ENCODE peak calls at places on chromosomes 13 and 19, in ten cellular contexts. N is tibial artery; C is stimulated activated CD4-positive, alpha-beta T cell treated with anti-CD3 and anti-CD28 coated beads, TNF-alpha, amount 100 ng/mL, for 48 hours; L is gastrocnemius medialis; Z is HepG2; O is HEK293T; R is astrocyte of the spinal cord; G is frontal cortex; Q is lower lobe of right lung; A is IMR-90. M is an unnamed sample.

GRCh38 chr19:36420961-36421748 is 2.7 kb upstream of the ZFP82 start:
- DNase-seq in Z (no peak), L (no peak), Q (no peak), C (no peak), N (no peak), A (peak), G (no peak), R (peak), O (no peak), M (no peak)

GRCh38 chr13:24053505-24054251 is 106.8 kb upstream of the SPATA13 start:
- DNase-seq in N (no peak), A (peak), C (peak), O (peak), R (peak), Z (peak), G (peak), L (no peak), Q (peak), M (peak)

GRCh38 chr19:55482128-55482961 is 2.6 kb upstream of the NAT14 start:
- DNase-seq in L (no peak), G (no peak), R (no peak), O (no peak), C (no peak), N (no peak), Z (no peak), A (no peak), Q (no peak), M (no peak)

GRCh38 chr13:76812971-76813691 is 73.1 kb downstream of the KCTD12 start:
- DNase-seq in Z (no peak), C (no peak), L (peak), Q (no peak), N (peak), G (no peak), A (no peak), R (no peak), O (no peak), M (no peak)

GRCh38 chr13:51361111-51361510 is 21.6 kb downstream of the SERPINE3 start:
- DNase-seq in N (no peak), O (no peak), L (no peak), G (no peak), C (no peak), Z (no peak), Q (no peak), A (no peak), R (peak), M (no peak)

GRCh38 chr19:37992761-37993160 is 85.8 kb downstream of the SIPA1L3 start:
- DNase-seq in Z (no peak), R (no peak), G (no peak), O (no peak), L (no peak), A (no peak), C (no peak), N (no peak), Q (no peak), M (no peak)

GRCh38 chr13:35159041-35159440 is 217.0 kb downstream of the NBEA start:
- DNase-seq in C (no peak), A (no peak), Z (no peak), O (no peak), Q (no peak), G (no peak), N (no peak), R (no peak), L (no peak), M (no peak)

GRCh38 chr13:95716231-95716630 is 39.3 kb downstream of the DNAJC3 start:
- DNase-seq in O (no peak), N (no peak), G (no peak), C (no peak), A (no peak), Z (no peak), L (no peak), Q (no peak), R (no peak), M (no peak)

GRCh38 chr19:11931513-11931912 is 6.6 kb downstream of the ZNF700 start:
- DNase-seq in O (no peak), L (no peak), N (no peak), R (no peak), Q (no peak), A (no peak), Z (no peak), G (no peak), C (no peak), M (no peak)

GRCh38 chr19:44111910-44112463 is 1.2 kb upstream of the ZNF225 start:
- DNase-seq in O (no peak), A (peak), R (peak), Z (no peak), L (no peak), N (no peak), G (no peak), C (no peak), Q (no peak), M (peak)

GRCh38 chr13:103187621-103188020 is 121.4 kb upstream of the SLC10A2 start:
- DNase-seq in L (no peak), Q (no peak), N (no peak), G (no peak), C (no peak), Z (no peak), R (no peak), A (no peak), O (no peak), M (no peak)

GRCh38 chr19:30268601-30269000 is 103.6 kb upstream of the ZNF536 start:
- DNase-seq in Q (no peak), G (no peak), L (no peak), O (no peak), R (no peak), C (no peak), Z (no peak), N (no peak), A (no peak), M (no peak)

GRCh38 chr19:49820125-49820524 is 2.0 kb downstream of the MED25 start:
- DNase-seq in Z (no peak), C (no peak), A (no peak), R (no peak), O (no peak), L (no peak), N (no peak), G (no peak), Q (no peak), M (no peak)

GRCh38 chr13:46119883-46120614 is 15.2 kb upstream of the CPB2 start:
- DNase-seq in O (peak), C (no peak), G (no peak), A (peak), R (peak), L (no peak), Q (no peak), Z (no peak), N (no peak), M (peak)

GRCh38 chr19:32104465-32105235 is 240.8 kb upstream of the ZNF507 start:
- DNase-seq in G (no peak), N (no peak), C (no peak), O (peak), L (no peak), Q (no peak), A (no peak), Z (no peak), R (peak), M (peak)

GRCh38 chr13:23020246-23020843 is 160.4 kb upstream of the SGCG start:
- DNase-seq in G (peak), L (peak), R (peak), N (peak), A (peak), C (no peak), Z (peak), O (peak), Q (no peak), M (peak)

GRCh38 chr13:28316841-28317240 is 178.1 kb downstream of the FLT1 start:
- DNase-seq in N (no peak), C (no peak), R (no peak), L (no peak), G (no peak), A (no peak), Z (no peak), O (no peak), Q (no peak), M (no peak)

GRCh38 chr19:2488405-2488941 is 12.5 kb downstream of the GADD45B start:
- DNase-seq in A (no peak), C (no peak), N (no peak), O (no peak), Q (no peak), R (no peak), L (no peak), Z (no peak), G (no peak), M (no peak)

GRCh38 chr19:30374791-30375650 is 2.8 kb downstream of the ZNF536 start:
- DNase-seq in C (no peak), G (peak), N (no peak), Z (no peak), Q (no peak), L (no peak), O (peak), A (no peak), R (no peak), M (no peak)

GRCh38 chr13:52846567-52847321 is 1.7 kb downstream of the PCDH8 start:
- DNase-seq in G (peak), O (no peak), A (peak), C (peak), L (no peak), Z (no peak), Q (peak), N (peak), R (no peak), M (no peak)

GRCh38 chr19:5615756-5616327 is 6.7 kb downstream of the SAFB2 start:
- DNase-seq in Z (no peak), N (no peak), G (no peak), A (peak), Q (no peak), O (no peak), L (no peak), C (no peak), R (peak), M (peak)

GRCh38 chr19:31548941-31549340 is 199.7 kb upstream of the TSHZ3 start:
- DNase-seq in O (peak), N (no peak), Q (no peak), C (no peak), R (peak), Z (no peak), A (peak), L (no peak), G (no peak), M (peak)

GRCh38 chr19:45097776-45098520 is 5.0 kb downstream of the PPP1R37 start:
- DNase-seq in L (peak), R (peak), A (peak), Q (no peak), O (no peak), C (no peak), G (peak), Z (peak), N (peak), M (peak)

GRCh38 chr19:21765151-21765550 is 2.2 kb downstream of the ZNF100 start:
- DNase-seq in L (no peak), A (no peak), O (no peak), Z (no peak), R (no peak), G (no peak), C (peak), Q (no peak), N (no peak), M (no peak)

GRCh38 chr19:21482863-21483276 is 22.5 kb upstream of the ZNF429 start:
- DNase-seq in R (peak), A (no peak), N (no peak), Q (peak), O (peak), L (peak), C (peak), G (peak), Z (peak), M (no peak)

GRCh38 chr19:55635334-55635717 is 5.5 kb upstream of the ZNF580 start:
- DNase-seq in L (no peak), N (no peak), C (no peak), Q (no peak), Z (no peak), R (no peak), A (no peak), G (no peak), O (no peak), M (no peak)

GRCh38 chr13:101451641-101452040 is 834 bp upstream of the ITGBL1 start:
- DNase-seq in L (no peak), N (no peak), R (no peak), Q (no peak), O (no peak), C (no peak), A (no peak), Z (no peak), G (no peak), M (no peak)

M was measured in A172.